ENCODE peak calls at places on chromosomes 6 and 20, in seven cellular contexts. L, R, X, I, K, D and Y are unnamed samples. For H3K27me3, the result is how much of the 10 kb centered on the place peaks cover.

GRCh38 chr6:2510341-2510740 is 240.4 kb downstream of the MYLK4 start:
- DNase-seq in L (no peak), R (no peak), X (no peak), I (no peak), K (no peak), D (no peak), Y (no peak)

GRCh38 chr6:21080221-21080620 is 513.3 kb upstream of the SOX4 start:
- DNase-seq in L (no peak), R (no peak), X (no peak), I (no peak), K (no peak), D (no peak), Y (no peak)

GRCh38 chr20:11247059-11247630 is 573.3 kb upstream of the JAG1 start:
- DNase-seq in L (no peak), R (no peak), X (no peak), I (no peak), K (no peak), D (no peak), Y (no peak)

GRCh38 chr6:84618836-84619235 is 145.6 kb downstream of the TBX18 start:
- DNase-seq in L (no peak), R (no peak), X (peak), I (no peak), K (no peak), D (no peak), Y (no peak)

GRCh38 chr20:3239026-3239866 is at the start of gene SLC4A11:
- DNase-seq in L (no peak), R (peak), X (peak), I (peak), K (peak), D (peak), Y (peak)

GRCh38 chr6:41467106-41467505 is 79.1 kb upstream of the FOXP4 start:
- DNase-seq in L (no peak), R (no peak), X (no peak), I (no peak), K (no peak), D (no peak), Y (no peak)

GRCh38 chr6:16331328-16332174 is 93.2 kb downstream of the GMPR start:
- DNase-seq in L (peak), R (no peak), X (no peak), I (peak), K (peak), D (peak), Y (no peak)

GRCh38 chr6:77298298-77298697 is 165.0 kb downstream of the HTR1B start:
- DNase-seq in L (no peak), R (no peak), X (no peak), I (no peak), K (no peak), D (no peak), Y (no peak)

GRCh38 chr20:33291830-33292355 is 8.9 kb downstream of the BPIFB1 start:
- DNase-seq in L (no peak), R (no peak), X (no peak), I (peak), K (no peak), D (no peak), Y (no peak)

GRCh38 chr6:145669627-145670034 is 65.7 kb downstream of the EPM2A start:
- DNase-seq in L (no peak), R (peak), X (peak), I (no peak), K (no peak), D (no peak), Y (peak)

GRCh38 chr6:15132854-15133670 is 112.8 kb upstream of the JARID2 start:
- DNase-seq in L (peak), R (peak), X (peak), I (no peak), K (no peak), D (peak), Y (peak)

GRCh38 chr20:62387993-62388635 is 1.2 kb downstream of the RPS21 start:
- DNase-seq in L (no peak), R (no peak), X (no peak), I (no peak), K (no peak), D (no peak), Y (no peak)

GRCh38 chr6:107727096-107727757 is 96.9 kb downstream of the SCML4 start:
- DNase-seq in L (no peak), R (no peak), X (no peak), I (no peak), K (no peak), D (no peak), Y (no peak)
- H3K27me3 ChIP-seq in L (under half), R (half or more), X (under half), I (under half), K (under half), D (under half), Y (under half)

DNA sequence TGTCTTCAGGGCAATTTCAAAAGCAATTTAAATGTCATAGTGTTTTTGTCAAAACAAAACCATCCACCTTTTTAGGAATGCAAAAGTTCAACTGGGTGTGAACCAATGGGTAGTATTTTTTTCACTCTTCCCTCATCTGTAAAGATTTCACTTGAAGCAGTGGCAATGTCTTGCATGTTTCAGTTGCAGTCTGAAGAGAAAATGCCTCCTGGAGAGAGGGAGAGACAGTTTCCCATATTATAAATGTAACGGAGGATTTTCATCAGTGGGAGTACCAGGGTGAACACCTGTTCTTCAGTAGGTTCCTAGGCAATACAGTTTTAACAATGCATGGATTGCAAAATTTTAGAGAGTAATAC is 3.3 kb downstream of the FOXQ1 start:
- DNase-seq in L (no peak), R (no peak), X (no peak), I (no peak), K (no peak), D (no peak), Y (no peak)
- H3K27me3 ChIP-seq in L (under half), R (under half), X (under half), I (half or more), K (under half), D (half or more), Y (under half)

DNA sequence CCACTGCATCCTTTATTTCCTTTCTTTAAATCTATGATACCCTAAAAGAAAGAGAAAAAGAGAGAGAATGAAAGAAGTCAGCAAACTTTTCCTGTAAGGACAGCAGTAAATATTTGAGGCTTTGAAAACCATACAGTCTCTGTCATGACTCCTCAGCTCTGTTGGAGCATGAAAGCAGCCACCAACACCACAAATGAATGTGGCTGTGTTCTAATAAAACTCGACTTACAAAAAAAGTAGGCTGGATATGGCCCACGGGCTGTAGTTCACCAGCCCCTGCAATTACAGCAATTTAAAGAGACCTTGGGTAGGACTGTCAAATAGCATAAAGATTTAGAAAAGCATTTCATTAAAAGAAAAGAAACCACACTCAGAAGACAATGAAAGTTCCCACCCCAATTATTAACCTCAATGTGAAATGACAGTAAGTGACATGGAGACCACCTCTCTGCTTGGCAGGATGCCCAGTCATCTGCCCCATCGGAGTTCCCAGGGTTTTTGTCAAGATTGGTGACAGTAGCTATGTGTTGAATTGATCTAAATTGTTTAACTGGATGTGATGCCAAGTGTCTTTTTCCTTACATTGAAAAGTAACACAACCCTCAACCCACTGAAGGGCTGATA is 50.9 kb downstream of the TNFRSF21 start:
- DNase-seq in L (no peak), R (no peak), X (no peak), I (peak), K (no peak), D (no peak), Y (no peak)
- H3K27me3 ChIP-seq in L (under half), R (under half), X (under half), I (under half), K (under half), D (under half), Y (under half)

DNA sequence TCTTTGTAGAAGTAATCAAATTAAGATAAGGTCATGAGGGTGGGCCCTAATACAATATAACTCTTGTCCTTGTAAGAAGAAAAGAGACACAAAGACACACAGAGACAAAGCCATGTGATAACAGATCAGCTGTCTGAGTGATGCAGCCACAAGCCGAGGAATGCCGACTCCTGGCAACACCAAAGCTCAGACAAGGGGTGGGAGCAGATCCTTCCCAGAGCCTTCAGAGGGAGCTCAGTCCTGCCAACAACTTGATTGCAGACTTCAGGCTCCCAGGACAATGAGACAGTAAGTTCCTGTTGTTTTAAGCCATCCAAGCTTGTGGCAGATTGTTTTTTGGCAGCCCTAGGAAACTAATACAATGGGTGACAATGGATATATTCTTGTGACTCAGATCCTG is 325.0 kb upstream of the AGPAT4 start:
- DNase-seq in L (no peak), R (no peak), X (no peak), I (no peak), K (no peak), D (no peak), Y (no peak)
- H3K27me3 ChIP-seq in L (under half), R (under half), X (under half), I (under half), K (under half), D (under half), Y (under half)

GRCh38 chr6:133894369-133894768 is 5.5 kb downstream of the TCF21 start:
- DNase-seq in L (no peak), R (no peak), X (no peak), I (no peak), K (no peak), D (no peak), Y (no peak)
- H3K27me3 ChIP-seq in L (under half), R (half or more), X (under half), I (half or more), K (under half), D (half or more), Y (half or more)

GRCh38 chr20:59678286-59678685 is 73.9 kb downstream of the PHACTR3 start:
- DNase-seq in L (no peak), R (no peak), X (no peak), I (no peak), K (no peak), D (no peak), Y (no peak)
- H3K27me3 ChIP-seq in L (under half), R (under half), X (under half), I (under half), K (under half), D (half or more), Y (under half)

DNA sequence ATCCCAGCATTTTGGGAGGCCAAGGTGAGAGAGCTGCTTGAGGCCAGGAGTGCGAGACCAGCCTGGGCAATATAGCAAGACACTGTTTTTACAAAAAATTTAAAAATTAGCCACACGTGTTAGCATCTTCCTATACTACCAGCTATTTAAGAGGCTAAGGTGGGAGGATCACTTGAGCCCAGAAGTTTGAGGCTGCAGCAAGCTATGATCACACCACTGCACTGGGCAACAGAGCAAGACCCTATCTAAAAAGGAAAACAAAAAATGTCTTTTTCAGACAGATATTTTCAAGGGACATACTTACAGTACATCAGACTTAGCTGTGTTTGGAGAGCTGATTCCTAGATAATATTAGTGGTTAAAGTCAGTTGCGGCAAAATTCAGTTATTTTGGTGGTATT is 72.9 kb upstream of the XRN2 start:
- DNase-seq in L (no peak), R (no peak), X (no peak), I (no peak), K (no peak), D (no peak), Y (no peak)
- H3K27me3 ChIP-seq in L (under half), R (under half), X (under half), I (under half), K (under half), D (under half), Y (under half)

GRCh38 chr20:728022-728944 is 40.0 kb downstream of the SLC52A3 start:
- DNase-seq in L (no peak), R (no peak), X (no peak), I (peak), K (no peak), D (peak), Y (no peak)
- H3K27me3 ChIP-seq in L (under half), R (half or more), X (under half), I (under half), K (under half), D (half or more), Y (under half)

GRCh38 chr20:776165-776564 is 7.9 kb upstream of the SLC52A3 start:
- DNase-seq in L (no peak), R (no peak), X (no peak), I (no peak), K (no peak), D (no peak), Y (no peak)
- H3K27me3 ChIP-seq in L (under half), R (under half), X (under half), I (under half), K (under half), D (under half), Y (under half)

GRCh38 chr6:108117427-108118358 is 43.2 kb upstream of the OSTM1 start:
- DNase-seq in L (peak), R (no peak), X (no peak), I (peak), K (peak), D (peak), Y (no peak)
- H3K27me3 ChIP-seq in L (under half), R (half or more), X (half or more), I (under half), K (under half), D (half or more), Y (half or more)